ENCODE peak calls at places on chromosomes 1 and 21, in ten cellular contexts. J is left lung, X is foreskin fibroblast, S is upper lobe of left lung, G is cardiac muscle cell, A is ascending aorta, W is tibial artery, Z is astrocyte of the spinal cord, R is progenitor cell of endocrine pancreas, Y is BE2C. O is an unnamed sample.
A peak's percentile ranks its signal among the peaks of the same experiment; 100 is the strongest.

GRCh38 chr21:38383411-38384245 is 114.6 kb downstream of the ERG start:
- DNase-seq in J (peak; percentile 73), X (no peak), S (peak; percentile 69), G (no peak), A (no peak), W (no peak), Z (no peak), R (no peak), Y (no peak), O (no peak)

GRCh38 chr1:95041491-95042165 is 31.1 kb downstream of the ALG14 start:
- DNase-seq in J (no peak), X (peak; percentile 90), S (no peak), G (peak; percentile 71), A (peak; percentile 84), W (no peak), Z (peak; percentile 88), R (peak; percentile 17), Y (peak; percentile 49), O (peak; percentile 59)

GRCh38 chr1:152582647-152583046 is 2.3 kb upstream of the LCE3D start:
- DNase-seq in J (no peak), X (peak; percentile 1), S (no peak), G (no peak), A (no peak), W (no peak), Z (no peak), R (no peak), Y (no peak), O (no peak)

GRCh38 chr1:26838474-26839338 is 12.2 kb downstream of the ZDHHC18 start:
- DNase-seq in J (no peak), X (no peak), S (no peak), G (no peak), A (no peak), W (no peak), Z (no peak), R (no peak), Y (no peak), O (no peak)

GRCh38 chr1:119544165-119544762 is 37.3 kb downstream of the HSD3B1 start:
- DNase-seq in J (no peak), X (no peak), S (no peak), G (peak; percentile 28), A (no peak), W (no peak), Z (no peak), R (no peak), Y (peak; percentile 15), O (no peak)

GRCh38 chr1:2276803-2277580 is 48.9 kb downstream of the SKI start:
- DNase-seq in J (no peak), X (peak; percentile 75), S (no peak), G (no peak), A (no peak), W (no peak), Z (peak; percentile 54), R (no peak), Y (no peak), O (no peak)

GRCh38 chr21:33761104-33762036 is 119.1 kb downstream of the ITSN1 start:
- DNase-seq in J (no peak), X (peak; percentile 97), S (no peak), G (peak; percentile 6), A (peak; percentile 69), W (peak; percentile 65), Z (peak; percentile 99), R (no peak), Y (no peak), O (peak; percentile 98)

GRCh38 chr1:170077926-170078325 is 3.4 kb upstream of the KIFAP3 start:
- DNase-seq in J (no peak), X (no peak), S (no peak), G (no peak), A (no peak), W (no peak), Z (no peak), R (no peak), Y (no peak), O (no peak)

GRCh38 chr1:26786437-26787380 is 1.0 kb upstream of the PIGV start:
- DNase-seq in J (no peak), X (peak; percentile 95), S (no peak), G (peak; percentile 73), A (peak; percentile 85), W (peak; percentile 90), Z (peak; percentile 89), R (no peak), Y (peak; percentile 52), O (no peak)

GRCh38 chr1:184027751-184028682 is 9.5 kb downstream of the COLGALT2 start:
- DNase-seq in J (no peak), X (peak; percentile 8), S (no peak), G (no peak), A (no peak), W (no peak), Z (no peak), R (no peak), Y (no peak), O (no peak)

GRCh38 chr1:116320846-116321245 is 52.2 kb upstream of the ATP1A1 start:
- DNase-seq in J (no peak), X (no peak), S (no peak), G (no peak), A (no peak), W (no peak), Z (no peak), R (no peak), Y (no peak), O (no peak)

GRCh38 chr1:45243476-45244343 is 37.3 kb upstream of the ZSWIM5 start:
- DNase-seq in J (no peak), X (peak; percentile 46), S (no peak), G (no peak), A (no peak), W (no peak), Z (no peak), R (no peak), Y (no peak), O (no peak)

GRCh38 chr1:91864017-91864700 is 21.8 kb downstream of the TGFBR3 start:
- DNase-seq in J (no peak), X (peak; percentile 78), S (no peak), G (no peak), A (no peak), W (no peak), Z (peak; percentile 43), R (no peak), Y (no peak), O (no peak)

DNA sequence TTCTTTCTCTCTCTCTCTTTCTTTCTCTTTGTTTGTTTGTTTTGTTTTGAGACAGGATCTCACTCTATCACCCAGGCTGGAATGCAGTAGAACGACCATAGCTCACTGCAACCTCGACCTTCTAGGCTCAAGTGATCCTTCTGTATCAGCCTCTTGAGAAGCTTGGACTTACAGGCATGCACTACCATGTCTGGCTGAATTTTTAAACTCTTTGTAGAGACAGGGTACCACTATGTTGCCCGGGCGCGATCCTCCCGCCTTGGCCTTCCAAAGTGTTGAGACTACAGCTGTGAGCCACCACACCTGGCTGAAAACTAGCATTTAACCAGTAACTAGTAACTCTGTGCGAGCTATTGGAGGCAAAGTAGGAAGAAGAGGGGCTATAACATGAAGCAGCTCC is 325.5 kb downstream of the ZP4 start:
- DNase-seq in J (no peak), X (no peak), S (no peak), G (no peak), A (no peak), W (no peak), Z (no peak), R (no peak), Y (no peak), O (no peak)
- TF ChIP-seq CTCF in J (no peak), X (no peak), S (no peak), G (no peak), A (no peak), W (no peak), Z (no peak), R (no peak), Y (no peak), O (no peak)

DNA sequence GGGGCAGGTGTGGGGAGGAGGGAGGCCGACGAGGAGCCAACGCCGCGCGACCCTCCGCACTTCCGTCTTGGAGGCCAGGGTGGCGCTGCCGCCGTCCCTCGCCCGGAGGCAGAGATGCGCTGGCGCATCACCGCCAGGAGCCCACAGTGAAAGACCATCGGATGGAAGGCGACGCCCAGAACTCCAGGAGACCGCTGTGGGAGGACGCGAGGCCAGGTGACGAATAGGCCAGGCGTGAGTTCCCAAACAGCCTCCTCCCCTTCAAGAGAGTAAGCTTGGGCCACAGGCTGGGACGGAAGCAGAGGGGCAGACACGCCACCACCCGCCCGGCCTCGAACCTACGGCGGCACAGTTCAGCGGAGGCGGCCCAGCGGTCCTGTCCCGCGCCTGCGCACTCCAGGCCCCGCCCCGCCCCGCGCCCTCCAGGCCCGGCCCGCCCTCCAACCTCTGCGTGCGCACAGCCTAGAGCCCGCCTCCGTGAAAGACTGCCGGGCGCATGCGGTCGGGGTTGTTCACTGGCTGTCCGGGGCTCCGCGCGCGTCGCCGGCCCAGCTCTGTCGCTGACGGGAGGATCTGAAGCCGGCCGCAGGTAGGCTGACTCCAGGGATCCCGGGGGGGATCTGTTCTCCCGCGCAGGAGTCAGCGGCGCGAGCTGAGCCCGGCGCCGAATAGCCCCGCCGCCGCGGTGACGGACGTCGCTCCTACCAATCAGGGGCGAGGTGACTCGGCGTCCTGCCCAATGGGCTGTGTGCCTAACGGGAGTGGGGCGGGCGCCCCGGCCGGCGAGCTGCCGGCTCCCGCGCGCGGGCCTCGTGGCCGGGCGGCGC is at the start of gene CTPS1:
- DNase-seq in J (peak; percentile 98), X (peak; percentile 97), S (peak; percentile 99), G (peak; percentile 95), A (peak; percentile 96), W (peak; percentile 97), Z (peak; percentile 95), R (peak; percentile 91), Y (peak; percentile 90), O (peak; percentile 54)
- TF ChIP-seq CTCF in J (no peak), X (peak; percentile 18), S (no peak), G (peak; percentile 28), A (peak; percentile 21), W (no peak), Z (peak; percentile 27), R (peak; percentile 50), Y (no peak), O (peak; percentile 37)

GRCh38 chr1:80779278-80779677 is 1021.5 kb upstream of the ADGRL2 start:
- DNase-seq in J (no peak), X (no peak), S (no peak), G (no peak), A (no peak), W (no peak), Z (no peak), R (no peak), Y (no peak), O (no peak)
- TF ChIP-seq CTCF in J (no peak), X (no peak), S (no peak), G (no peak), A (no peak), W (no peak), Z (no peak), R (no peak), Y (peak; percentile 6), O (no peak)

GRCh38 chr1:208475951-208476824 is 232.0 kb upstream of the PLXNA2 start:
- DNase-seq in J (no peak), X (peak; percentile 37), S (no peak), G (peak; percentile 83), A (no peak), W (no peak), Z (peak; percentile 15), R (no peak), Y (peak; percentile 72), O (no peak)
- TF ChIP-seq CTCF in J (no peak), X (peak; percentile 22), S (no peak), G (peak; percentile 16), A (peak; percentile 16), W (no peak), Z (no peak), R (peak; percentile 51), Y (peak; percentile 79), O (peak; percentile 14)

GRCh38 chr1:206117151-206117948 is at the start of gene AVPR1B:
- DNase-seq in J (peak; percentile 80), X (peak; percentile 64), S (peak; percentile 90), G (peak; percentile 79), A (no peak), W (no peak), Z (peak; percentile 8), R (peak; percentile 30), Y (peak; percentile 28), O (no peak)
- TF ChIP-seq CTCF in J (no peak), X (no peak), S (no peak), G (no peak), A (no peak), W (no peak), Z (no peak), R (peak; percentile 41), Y (no peak), O (no peak)